ENCODE peak calls at places on chromosomes 11 and 22, in eight cellular contexts. F is naive B cell; G is stimulated activated CD4-positive, alpha-beta T cell treated with anti-CD3 and anti-CD28 coated beads, Interleukin-1b, Interleukin-23, amount 100 ng/mL, for 48 hours; L is C1 segment of cervical spinal cord; D is NCI-H1092; B is fibroblast of villous mesenchyme; U is heart right ventricle; O is NCI-H2171. W is an unnamed sample.

GRCh38 chr11:126756416-126756815 is 244.2 kb downstream of the KIRREL3 start:
- DNase-seq in F (no peak), G (no peak), L (no peak), D (no peak), B (no peak), U (no peak), O (no peak), W (no peak)

GRCh38 chr22:49199224-49199623 is 628.4 kb downstream of the BRD1 start:
- DNase-seq in F (no peak), G (no peak), L (no peak), D (no peak), B (no peak), U (no peak), O (no peak), W (no peak)

GRCh38 chr11:102780491-102780918 is at the start of gene MMP10:
- DNase-seq in F (no peak), G (no peak), L (no peak), D (no peak), B (peak; percentile 46), U (no peak), O (no peak), W (no peak)

GRCh38 chr22:19663286-19663815 is 51.0 kb upstream of the SEPTIN5 start:
- DNase-seq in F (no peak), G (no peak), L (no peak), D (peak; percentile 76), B (peak; percentile 57), U (peak; percentile 69), O (no peak), W (peak; percentile 76)

GRCh38 chr11:45278721-45279120 is 7.4 kb downstream of the SYT13 start:
- DNase-seq in F (no peak), G (no peak), L (no peak), D (no peak), B (no peak), U (no peak), O (no peak), W (no peak)

GRCh38 chr22:19951351-19951750 is 9.7 kb upstream of the TXNRD2 start:
- DNase-seq in F (no peak), G (no peak), L (no peak), D (no peak), B (no peak), U (no peak), O (peak; percentile 27), W (peak; percentile 80)

GRCh38 chr22:23481369-23481768 is 98.7 kb downstream of the IGLL1 start:
- DNase-seq in F (no peak), G (no peak), L (no peak), D (no peak), B (no peak), U (no peak), O (no peak), W (no peak)

GRCh38 chr11:8059571-8060011 is 21.4 kb upstream of the TUB start:
- DNase-seq in F (no peak), G (no peak), L (no peak), D (no peak), B (peak; percentile 18), U (no peak), O (no peak), W (no peak)

GRCh38 chr11:44243633-44244343 is 66.2 kb downstream of the ALX4 start:
- DNase-seq in F (no peak), G (no peak), L (no peak), D (no peak), B (peak; percentile 36), U (no peak), O (no peak), W (peak; percentile 63)

GRCh38 chr11:7612661-7613393 is 60.5 kb downstream of the CYB5R2 start:
- DNase-seq in F (no peak), G (no peak), L (no peak), D (no peak), B (peak; percentile 12), U (no peak), O (no peak), W (peak; percentile 7)

GRCh38 chr22:35596821-35597220 is 20.3 kb downstream of the MB start:
- DNase-seq in F (no peak), G (no peak), L (peak; percentile 3), D (no peak), B (no peak), U (peak; percentile 79), O (no peak), W (no peak)

GRCh38 chr11:17864478-17864941 is 129.9 kb downstream of the KCNC1 start:
- DNase-seq in F (no peak), G (no peak), L (no peak), D (no peak), B (no peak), U (no peak), O (no peak), W (peak; percentile 37)

GRCh38 chr22:25933158-25933788 is 191.3 kb downstream of the MYO18B start:
- DNase-seq in F (no peak), G (no peak), L (no peak), D (no peak), B (no peak), U (no peak), O (no peak), W (no peak)

GRCh38 chr11:114015117-114015516 is 40.2 kb downstream of the HTR3A start:
- DNase-seq in F (no peak), G (no peak), L (no peak), D (no peak), B (no peak), U (no peak), O (no peak), W (no peak)

GRCh38 chr11:133134561-133135173 is 397.6 kb downstream of the OPCML start:
- DNase-seq in F (peak; percentile 2), G (peak; percentile 46), L (peak; percentile 8), D (peak; percentile 61), B (no peak), U (peak; percentile 38), O (no peak), W (peak; percentile 46)

GRCh38 chr22:26360169-26360885 is 68.7 kb upstream of the ASPHD2 start:
- DNase-seq in F (peak; percentile 54), G (peak; percentile 58), L (peak; percentile 21), D (peak; percentile 55), B (peak; percentile 79), U (peak; percentile 58), O (peak; percentile 63), W (peak; percentile 83)

GRCh38 chr11:16945671-16946469 is 68.3 kb downstream of the PLEKHA7 start:
- DNase-seq in F (no peak), G (peak; percentile 47), L (peak; percentile 39), D (peak; percentile 60), B (peak; percentile 52), U (peak; percentile 46), O (no peak), W (peak; percentile 38)

GRCh38 chr11:61700221-61700620 is 20.0 kb downstream of the DAGLA start:
- DNase-seq in F (no peak), G (no peak), L (no peak), D (no peak), B (peak; percentile 67), U (no peak), O (no peak), W (no peak)

GRCh38 chr22:28148816-28149465 is 229.9 kb upstream of the PITPNB start:
- DNase-seq in F (no peak), G (no peak), L (no peak), D (no peak), B (no peak), U (no peak), O (no peak), W (no peak)

GRCh38 chr11:88480217-88480616 is 142.7 kb upstream of the CTSC start:
- DNase-seq in F (no peak), G (no peak), L (no peak), D (no peak), B (peak; percentile 81), U (no peak), O (no peak), W (no peak)

W was measured in cerebellar cortex.